ENCODE peak calls at places on chromosomes 3 and 15, in seven cellular contexts. One of them, this sample, is unnamed.

GRCh38 chr3:42853739-42854302 is 21.9 kb downstream of the CYP8B1 start:
- DNase-seq in stimulated activated CD8-positive, alpha-beta memory T cell treated with anti-CD3 and anti-CD28 coated beads, Interleukin-2, amount 100 ng/mL, for 48 hours: no peak
- DNase-seq in GM13976: no peak
- DNase-seq in EH: no peak
- DNase-seq in CD4-positive, alpha-beta memory T cell: no peak
- DNase-seq in AG08395: no peak
- DNase-seq in AG08396: no peak
- DNase-seq in this sample: no peak

GRCh38 chr3:86937306-86937791 is 53.6 kb downstream of the VGLL3 start:
- DNase-seq in stimulated activated CD8-positive, alpha-beta memory T cell treated with anti-CD3 and anti-CD28 coated beads, Interleukin-2, amount 100 ng/mL, for 48 hours: no peak
- DNase-seq in GM13976: no peak
- DNase-seq in EH: peak
- DNase-seq in CD4-positive, alpha-beta memory T cell: no peak
- DNase-seq in AG08395: peak
- DNase-seq in AG08396: peak
- DNase-seq in this sample: no peak

GRCh38 chr15:73993211-73993994 is 1.1 kb upstream of the PML start:
- DNase-seq in stimulated activated CD8-positive, alpha-beta memory T cell treated with anti-CD3 and anti-CD28 coated beads, Interleukin-2, amount 100 ng/mL, for 48 hours: no peak
- DNase-seq in GM13976: no peak
- DNase-seq in EH: no peak
- DNase-seq in CD4-positive, alpha-beta memory T cell: no peak
- DNase-seq in AG08395: no peak
- DNase-seq in AG08396: no peak
- DNase-seq in this sample: no peak

GRCh38 chr15:43954181-43954621 is 127.4 kb downstream of the WDR76 start:
- DNase-seq in stimulated activated CD8-positive, alpha-beta memory T cell treated with anti-CD3 and anti-CD28 coated beads, Interleukin-2, amount 100 ng/mL, for 48 hours: no peak
- DNase-seq in GM13976: no peak
- DNase-seq in EH: peak
- DNase-seq in CD4-positive, alpha-beta memory T cell: no peak
- DNase-seq in AG08395: no peak
- DNase-seq in AG08396: no peak
- DNase-seq in this sample: no peak

GRCh38 chr3:43023066-43023465 is 44.0 kb downstream of the GASK1A start:
- DNase-seq in stimulated activated CD8-positive, alpha-beta memory T cell treated with anti-CD3 and anti-CD28 coated beads, Interleukin-2, amount 100 ng/mL, for 48 hours: no peak
- DNase-seq in GM13976: no peak
- DNase-seq in EH: no peak
- DNase-seq in CD4-positive, alpha-beta memory T cell: no peak
- DNase-seq in AG08395: no peak
- DNase-seq in AG08396: no peak
- DNase-seq in this sample: no peak

GRCh38 chr3:184590795-184591194 is 29.2 kb downstream of the EPHB3 start:
- DNase-seq in stimulated activated CD8-positive, alpha-beta memory T cell treated with anti-CD3 and anti-CD28 coated beads, Interleukin-2, amount 100 ng/mL, for 48 hours: no peak
- DNase-seq in GM13976: no peak
- DNase-seq in EH: no peak
- DNase-seq in CD4-positive, alpha-beta memory T cell: no peak
- DNase-seq in AG08395: no peak
- DNase-seq in AG08396: no peak
- DNase-seq in this sample: no peak

GRCh38 chr3:81684739-81685395 is 76.6 kb downstream of the GBE1 start:
- DNase-seq in stimulated activated CD8-positive, alpha-beta memory T cell treated with anti-CD3 and anti-CD28 coated beads, Interleukin-2, amount 100 ng/mL, for 48 hours: no peak
- DNase-seq in GM13976: no peak
- DNase-seq in EH: peak
- DNase-seq in CD4-positive, alpha-beta memory T cell: no peak
- DNase-seq in AG08395: peak
- DNase-seq in AG08396: no peak
- DNase-seq in this sample: no peak

GRCh38 chr15:80776420-80777045 is 2.6 kb upstream of the CEMIP start:
- DNase-seq in stimulated activated CD8-positive, alpha-beta memory T cell treated with anti-CD3 and anti-CD28 coated beads, Interleukin-2, amount 100 ng/mL, for 48 hours: peak
- DNase-seq in GM13976: peak
- DNase-seq in EH: peak
- DNase-seq in CD4-positive, alpha-beta memory T cell: peak
- DNase-seq in AG08395: no peak
- DNase-seq in AG08396: peak
- DNase-seq in this sample: peak

GRCh38 chr3:88149146-88149515 is 628 bp upstream of the C3orf38 start:
- DNase-seq in stimulated activated CD8-positive, alpha-beta memory T cell treated with anti-CD3 and anti-CD28 coated beads, Interleukin-2, amount 100 ng/mL, for 48 hours: no peak
- DNase-seq in GM13976: no peak
- DNase-seq in EH: peak
- DNase-seq in CD4-positive, alpha-beta memory T cell: no peak
- DNase-seq in AG08395: peak
- DNase-seq in AG08396: no peak
- DNase-seq in this sample: no peak